ENCODE peak calls at places on chromosome 22, in six cellular contexts. E, Q, L, M, F and W are unnamed samples.
A peak's percentile ranks its signal among the peaks of the same experiment; 100 is the strongest.

GRCh38 chr22:43296279-43296902 is 46.8 kb downstream of the SCUBE1 start:
- DNase-seq in E (no peak), F (no peak), M (no peak), Q (no peak), L (no peak), W (no peak)

GRCh38 chr22:29427176-29427760 is 11.1 kb upstream of the RFPL1 start:
- DNase-seq in Q (no peak), M (no peak), E (no peak), F (no peak), L (no peak), W (no peak)

GRCh38 chr22:38984224-38984623 is 2.1 kb downstream of the APOBEC3B start:
- DNase-seq in M (no peak), L (no peak), F (no peak), Q (no peak), E (no peak), W (no peak)

GRCh38 chr22:42164901-42165300 is 34.3 kb upstream of the CYP2D6 start:
- DNase-seq in E (no peak), F (no peak), Q (no peak), M (no peak), L (no peak), W (no peak)

GRCh38 chr22:27537481-27537891 is 264.1 kb downstream of the MN1 start:
- DNase-seq in F (no peak), L (no peak), Q (no peak), M (no peak), E (peak; percentile 34), W (no peak)

GRCh38 chr22:48442663-48443062 is 1385.0 kb downstream of the BRD1 start:
- DNase-seq in E (no peak), M (no peak), F (no peak), L (no peak), Q (no peak), W (no peak)

GRCh38 chr22:23144926-23145906 is at the start of gene RAB36:
- DNase-seq in E (peak; percentile 98), L (peak; percentile 18), Q (peak; percentile 98), F (peak; percentile 100), M (peak; percentile 84), W (peak; percentile 99)

GRCh38 chr22:18060646-18061620 is 16.9 kb upstream of the PEX26 start:
- DNase-seq in M (peak; percentile 51), F (no peak), E (peak; percentile 50), Q (no peak), L (no peak), W (peak; percentile 49)

GRCh38 chr22:22816171-22816514 is 71.5 kb upstream of the IGLL5 start:
- DNase-seq in F (no peak), E (no peak), M (no peak), L (no peak), Q (no peak), W (no peak)

GRCh38 chr22:28001171-28001835 is 82.2 kb upstream of the PITPNB start:
- DNase-seq in F (no peak), Q (no peak), L (no peak), M (no peak), E (no peak), W (no peak)

GRCh38 chr22:38569181-38569971 is 607 bp downstream of the DMC1 start:
- DNase-seq in L (no peak), F (peak; percentile 35), M (no peak), Q (no peak), E (no peak), W (no peak)

GRCh38 chr22:39135092-39135896 is 17.2 kb downstream of the CBX7 start:
- DNase-seq in L (peak; percentile 44), M (peak; percentile 74), F (peak; percentile 91), Q (no peak), E (peak; percentile 38), W (peak; percentile 69)

GRCh38 chr22:42928969-42929837 is 72.1 kb upstream of the ARFGAP3 start:
- DNase-seq in M (no peak), Q (peak; percentile 84), L (no peak), F (no peak), E (no peak), W (no peak)

GRCh38 chr22:24474649-24475048 is 20.5 kb upstream of the UPB1 start:
- DNase-seq in L (no peak), F (no peak), Q (no peak), M (no peak), E (peak; percentile 27), W (no peak)

GRCh38 chr22:48557473-48557872 is 1270.2 kb downstream of the BRD1 start:
- DNase-seq in F (no peak), E (no peak), L (no peak), Q (no peak), M (no peak), W (no peak)

GRCh38 chr22:41491379-41492100 is 22.6 kb downstream of the ACO2 start:
- DNase-seq in M (no peak), F (no peak), Q (no peak), E (peak; percentile 16), L (no peak), W (no peak)

GRCh38 chr22:27151407-27151806 is 494.0 kb downstream of the MIAT start:
- DNase-seq in Q (no peak), M (no peak), E (no peak), L (no peak), F (peak; percentile 44), W (no peak)

GRCh38 chr22:49967333-49968241 is 7.0 kb downstream of the PIM3 start:
- DNase-seq in M (no peak), F (no peak), E (peak; percentile 75), Q (peak; percentile 69), L (peak; percentile 7), W (no peak)

GRCh38 chr22:19986011-19986409 is 30.6 kb downstream of the ARVCF start:
- DNase-seq in L (no peak), F (no peak), Q (no peak), E (no peak), M (no peak), W (no peak)

GRCh38 chr22:22908941-22909604 is 21.5 kb downstream of the IGLL5 start:
- DNase-seq in L (no peak), F (no peak), E (no peak), Q (no peak), M (no peak), W (no peak)

GRCh38 chr22:33329398-33329797 is 271.2 kb upstream of the SYN3 start:
- DNase-seq in M (no peak), F (no peak), Q (no peak), L (no peak), E (no peak), W (no peak)

GRCh38 chr22:49481651-49482399 is 345.8 kb downstream of the BRD1 start:
- DNase-seq in Q (no peak), L (no peak), M (no peak), E (no peak), F (no peak), W (no peak)

GRCh38 chr22:29016067-29016938 is 45.3 kb downstream of the C22orf31 start:
- DNase-seq in E (no peak), M (no peak), F (no peak), L (no peak), Q (no peak), W (no peak)

GRCh38 chr22:46827072-46827780 is 64.8 kb downstream of the TBC1D22A start:
- DNase-seq in M (no peak), F (peak; percentile 92), E (no peak), Q (no peak), L (no peak), W (no peak)
- TF ChIP-seq CTCF in M (no peak), F (peak; percentile 84), E (no peak), Q (no peak), L (peak; percentile 36), W (no peak)

GRCh38 chr22:30970356-30970746 is 1.3 kb downstream of the TUG1 start:
- DNase-seq in M (no peak), L (no peak), F (peak; percentile 15), E (no peak), Q (no peak), W (no peak)

GRCh38 chr22:30968924-30969531 is at the start of gene TUG1:
- DNase-seq in F (peak; percentile 99), Q (peak; percentile 99), M (peak; percentile 99), L (peak; percentile 98), E (peak; percentile 98), W (peak; percentile 98)

GRCh38 chr22:30964858-30965257 is 3.7 kb downstream of the MORC2 start:
- DNase-seq in Q (no peak), L (no peak), E (no peak), F (no peak), M (no peak), W (no peak)

GRCh38 chr22:30968015-30968923 is at the start of gene MORC2:
- DNase-seq in Q (peak; percentile 59), F (peak; percentile 89), E (no peak), L (no peak), M (no peak), W (no peak)

GRCh38 chr22:30969532-30970355 is 679 bp downstream of the TUG1 start:
- DNase-seq in Q (no peak), L (peak; percentile 54), F (peak; percentile 59), E (peak; percentile 54), M (peak; percentile 57), W (peak; percentile 37)
- TF ChIP-seq CTCF in Q (no peak), L (peak; percentile 7), F (no peak), E (peak; percentile 20), M (no peak), W (no peak)

GRCh38 chr22:35138521-35138920 is 72.6 kb downstream of the ISX start:
- DNase-seq in E (no peak), F (no peak), Q (no peak), M (no peak), L (no peak), W (no peak)

GRCh38 chr22:35135165-35135564 is 69.2 kb downstream of the ISX start:
- DNase-seq in E (no peak), F (no peak), L (no peak), Q (no peak), M (no peak), W (no peak)

DNA sequence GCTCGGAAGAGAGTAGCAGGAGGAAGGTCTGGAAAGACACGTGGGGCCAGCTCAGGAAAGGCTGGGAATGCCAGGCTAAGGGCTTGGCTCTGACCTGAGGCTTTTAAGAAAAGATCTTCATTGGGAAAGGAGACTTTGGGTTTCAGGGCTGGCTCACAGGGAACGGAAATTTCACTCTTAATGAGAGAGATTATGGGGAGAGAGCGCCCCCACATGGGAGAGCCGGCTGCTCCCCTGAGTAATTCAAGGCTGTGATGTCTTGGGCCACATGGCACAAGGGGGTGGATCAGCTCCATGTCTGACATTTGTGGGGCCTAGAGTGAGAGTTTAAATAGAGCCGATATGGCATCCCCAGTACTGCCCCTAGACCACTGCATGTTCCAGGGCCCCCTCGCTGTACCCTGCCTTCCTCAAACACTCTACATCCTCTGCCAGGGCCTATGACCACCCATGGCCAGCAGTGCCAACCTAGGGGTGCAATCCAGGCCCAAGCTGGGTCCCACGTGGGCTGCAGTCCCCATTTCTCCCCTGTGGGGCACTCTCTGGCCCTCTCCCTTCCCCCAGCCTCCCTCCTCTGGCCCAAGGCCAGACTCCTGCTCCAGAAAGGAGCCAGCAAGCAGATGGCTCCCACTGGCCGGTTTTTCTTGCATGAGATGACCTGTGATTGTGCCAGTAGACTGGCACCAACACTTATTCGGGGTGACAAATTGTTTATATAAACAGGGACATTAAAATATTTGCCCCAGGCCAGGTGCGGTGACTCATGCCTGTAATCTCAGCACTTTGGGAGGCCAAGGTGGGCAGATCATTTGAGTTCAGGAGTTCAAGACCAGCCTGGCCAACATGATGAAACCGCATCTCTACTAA is 75.2 kb downstream of the ISX start:
- DNase-seq in M (peak; percentile 63), F (peak; percentile 90), Q (no peak), L (no peak), E (no peak), W (peak; percentile 17)
- TF ChIP-seq CTCF in M (peak; percentile 57), F (peak; percentile 85), Q (no peak), L (peak; percentile 9), E (no peak), W (no peak)

DNA sequence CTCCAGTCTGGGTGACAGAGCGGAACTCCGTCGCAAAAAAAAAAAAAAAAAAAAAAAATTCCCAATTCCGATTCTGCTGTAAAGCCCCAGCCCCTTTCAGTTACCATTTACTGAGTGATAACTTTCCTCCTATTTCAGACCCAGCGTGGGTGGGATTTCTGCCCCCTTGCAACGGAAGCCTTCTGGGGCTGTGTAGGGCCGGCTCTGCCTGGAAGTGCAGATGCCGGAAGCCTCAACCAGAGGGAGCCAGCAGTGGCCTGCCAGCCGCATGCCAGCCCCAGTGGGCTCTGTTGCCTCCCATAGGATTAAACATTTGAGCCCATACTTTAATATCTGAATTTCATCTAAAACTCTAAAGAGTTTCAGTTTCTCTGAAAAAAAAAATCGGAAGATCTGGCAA is 60.0 kb upstream of the NUP50 start:
- DNase-seq in E (no peak), F (peak; percentile 43), M (no peak), L (no peak), Q (no peak), W (no peak)
- TF ChIP-seq CTCF in E (no peak), F (peak; percentile 40), M (no peak), L (no peak), Q (no peak), W (no peak)